ENCODE peak calls at places on chromosomes 1 and 21, in six cellular contexts. One of them, this sample, is unnamed.

GRCh38 chr1:226973898-226974543 is 33.9 kb downstream of the COQ8A start:
- DNase-seq in GM23248: peak; percentile 40
- DNase-seq in OCI-LY7: no peak
- DNase-seq in SK-N-SH: no peak
- DNase-seq in GM23338: no peak
- DNase-seq in HCT116: no peak
- DNase-seq in this sample: peak; percentile 24

GRCh38 chr1:244210884-244211558 is 159.9 kb downstream of the ZBTB18 start:
- DNase-seq in GM23248: peak; percentile 42
- DNase-seq in GM23338: peak; percentile 89
- DNase-seq in SK-N-SH: peak; percentile 66
- DNase-seq in OCI-LY7: no peak
- DNase-seq in HCT116: peak; percentile 36
- DNase-seq in this sample: peak; percentile 31

GRCh38 chr21:45902292-45902995 is 79.1 kb upstream of the COL6A1 start:
- DNase-seq in HCT116: no peak
- DNase-seq in SK-N-SH: no peak
- DNase-seq in GM23338: no peak
- DNase-seq in GM23248: no peak
- DNase-seq in OCI-LY7: no peak
- DNase-seq in this sample: no peak

GRCh38 chr1:85240174-85240601 is 19.3 kb downstream of the C1orf52 start:
- DNase-seq in SK-N-SH: no peak
- DNase-seq in GM23248: peak; percentile 57
- DNase-seq in HCT116: no peak
- DNase-seq in GM23338: peak; percentile 69
- DNase-seq in OCI-LY7: peak; percentile 9
- DNase-seq in this sample: peak; percentile 51

GRCh38 chr1:91730781-91731732 is 154.9 kb downstream of the TGFBR3 start:
- DNase-seq in SK-N-SH: no peak
- DNase-seq in OCI-LY7: no peak
- DNase-seq in HCT116: no peak
- DNase-seq in GM23248: peak; percentile 66
- DNase-seq in GM23338: peak; percentile 5
- DNase-seq in this sample: peak; percentile 36

GRCh38 chr1:45925728-45926287 is 122.4 kb downstream of the MAST2 start:
- DNase-seq in OCI-LY7: peak; percentile 69
- DNase-seq in GM23248: no peak
- DNase-seq in GM23338: no peak
- DNase-seq in SK-N-SH: no peak
- DNase-seq in HCT116: no peak
- DNase-seq in this sample: no peak

GRCh38 chr1:240946926-240947325 is 335.0 kb upstream of the GREM2 start:
- DNase-seq in HCT116: no peak
- DNase-seq in GM23338: peak; percentile 69
- DNase-seq in GM23248: peak; percentile 82
- DNase-seq in SK-N-SH: peak; percentile 42
- DNase-seq in OCI-LY7: peak; percentile 63
- DNase-seq in this sample: peak; percentile 89

GRCh38 chr1:6866825-6867224 is 81.6 kb downstream of the CAMTA1 start:
- DNase-seq in HCT116: no peak
- DNase-seq in GM23248: no peak
- DNase-seq in OCI-LY7: no peak
- DNase-seq in SK-N-SH: no peak
- DNase-seq in GM23338: peak; percentile 53
- DNase-seq in this sample: no peak

GRCh38 chr1:20405893-20406604 is 80.0 kb downstream of the CAMK2N1 start:
- DNase-seq in OCI-LY7: peak; percentile 95
- DNase-seq in SK-N-SH: no peak
- DNase-seq in HCT116: no peak
- DNase-seq in GM23338: peak; percentile 21
- DNase-seq in GM23248: peak; percentile 78
- DNase-seq in this sample: no peak

GRCh38 chr1:29708818-29709710 is 472.7 kb downstream of the PTPRU start:
- DNase-seq in HCT116: no peak
- DNase-seq in GM23338: peak; percentile 11
- DNase-seq in OCI-LY7: peak; percentile 30
- DNase-seq in SK-N-SH: peak; percentile 87
- DNase-seq in GM23248: peak; percentile 81
- DNase-seq in this sample: peak; percentile 93

GRCh38 chr1:78825561-78825960 is 175.9 kb downstream of the IFI44 start:
- DNase-seq in SK-N-SH: no peak
- DNase-seq in OCI-LY7: no peak
- DNase-seq in HCT116: no peak
- DNase-seq in GM23248: no peak
- DNase-seq in GM23338: no peak
- DNase-seq in this sample: no peak

GRCh38 chr1:209937996-209938959 is at the start of gene SYT14:
- DNase-seq in GM23248: peak; percentile 72
- DNase-seq in GM23338: peak; percentile 91
- DNase-seq in HCT116: no peak
- DNase-seq in OCI-LY7: no peak
- DNase-seq in SK-N-SH: peak; percentile 94
- DNase-seq in this sample: peak; percentile 63

GRCh38 chr1:8632092-8632491 is 185.3 kb downstream of the RERE start:
- DNase-seq in HCT116: no peak
- DNase-seq in OCI-LY7: no peak
- DNase-seq in SK-N-SH: no peak
- DNase-seq in GM23248: no peak
- DNase-seq in GM23338: no peak
- DNase-seq in this sample: no peak

GRCh38 chr1:30966690-30967369 is 58.3 kb upstream of the SDC3 start:
- DNase-seq in OCI-LY7: no peak
- DNase-seq in HCT116: no peak
- DNase-seq in SK-N-SH: peak; percentile 80
- DNase-seq in GM23338: no peak
- DNase-seq in GM23248: peak; percentile 73
- DNase-seq in this sample: peak; percentile 38

GRCh38 chr1:61950418-61950817 is 208.1 kb downstream of the PATJ start:
- DNase-seq in GM23248: no peak
- DNase-seq in GM23338: peak; percentile 78
- DNase-seq in OCI-LY7: no peak
- DNase-seq in HCT116: no peak
- DNase-seq in SK-N-SH: no peak
- DNase-seq in this sample: peak; percentile 63

GRCh38 chr1:203075249-203076030 is 10.4 kb downstream of the MYOG start:
- DNase-seq in GM23338: peak; percentile 58
- DNase-seq in GM23248: no peak
- DNase-seq in OCI-LY7: no peak
- DNase-seq in SK-N-SH: no peak
- DNase-seq in HCT116: no peak
- DNase-seq in this sample: no peak

GRCh38 chr1:58739851-58740466 is 40.1 kb upstream of the MYSM1 start:
- DNase-seq in GM23338: peak; percentile 91
- DNase-seq in SK-N-SH: peak; percentile 60
- DNase-seq in GM23248: peak; percentile 86
- DNase-seq in HCT116: peak; percentile 39
- DNase-seq in OCI-LY7: peak; percentile 78
- DNase-seq in this sample: peak; percentile 89
- TF ChIP-seq EZH2phosphoT487 in GM23338: no peak
- TF ChIP-seq EZH2phosphoT487 in SK-N-SH: no peak
- TF ChIP-seq EZH2phosphoT487 in GM23248: no peak
- TF ChIP-seq EZH2phosphoT487 in HCT116: no peak
- TF ChIP-seq EZH2phosphoT487 in OCI-LY7: no peak
- TF ChIP-seq EZH2phosphoT487 in this sample: no peak

GRCh38 chr21:44441581-44442265 is 13.6 kb upstream of the LRRC3 start:
- DNase-seq in GM23248: no peak
- DNase-seq in HCT116: no peak
- DNase-seq in SK-N-SH: no peak
- DNase-seq in OCI-LY7: no peak
- DNase-seq in GM23338: no peak
- DNase-seq in this sample: no peak

GRCh38 chr21:44438531-44439210 is 16.6 kb upstream of the LRRC3 start:
- DNase-seq in SK-N-SH: peak; percentile 85
- DNase-seq in OCI-LY7: no peak
- DNase-seq in HCT116: no peak
- DNase-seq in GM23248: no peak
- DNase-seq in GM23338: no peak
- DNase-seq in this sample: no peak

GRCh38 chr21:44441041-44441400 is 14.3 kb upstream of the LRRC3 start:
- DNase-seq in OCI-LY7: no peak
- DNase-seq in GM23338: no peak
- DNase-seq in GM23248: no peak
- DNase-seq in SK-N-SH: no peak
- DNase-seq in HCT116: no peak
- DNase-seq in this sample: no peak

GRCh38 chr21:44439211-44439600 is 16.1 kb upstream of the LRRC3 start:
- DNase-seq in OCI-LY7: no peak
- DNase-seq in SK-N-SH: no peak
- DNase-seq in HCT116: no peak
- DNase-seq in GM23248: no peak
- DNase-seq in GM23338: no peak
- DNase-seq in this sample: no peak

DNA sequence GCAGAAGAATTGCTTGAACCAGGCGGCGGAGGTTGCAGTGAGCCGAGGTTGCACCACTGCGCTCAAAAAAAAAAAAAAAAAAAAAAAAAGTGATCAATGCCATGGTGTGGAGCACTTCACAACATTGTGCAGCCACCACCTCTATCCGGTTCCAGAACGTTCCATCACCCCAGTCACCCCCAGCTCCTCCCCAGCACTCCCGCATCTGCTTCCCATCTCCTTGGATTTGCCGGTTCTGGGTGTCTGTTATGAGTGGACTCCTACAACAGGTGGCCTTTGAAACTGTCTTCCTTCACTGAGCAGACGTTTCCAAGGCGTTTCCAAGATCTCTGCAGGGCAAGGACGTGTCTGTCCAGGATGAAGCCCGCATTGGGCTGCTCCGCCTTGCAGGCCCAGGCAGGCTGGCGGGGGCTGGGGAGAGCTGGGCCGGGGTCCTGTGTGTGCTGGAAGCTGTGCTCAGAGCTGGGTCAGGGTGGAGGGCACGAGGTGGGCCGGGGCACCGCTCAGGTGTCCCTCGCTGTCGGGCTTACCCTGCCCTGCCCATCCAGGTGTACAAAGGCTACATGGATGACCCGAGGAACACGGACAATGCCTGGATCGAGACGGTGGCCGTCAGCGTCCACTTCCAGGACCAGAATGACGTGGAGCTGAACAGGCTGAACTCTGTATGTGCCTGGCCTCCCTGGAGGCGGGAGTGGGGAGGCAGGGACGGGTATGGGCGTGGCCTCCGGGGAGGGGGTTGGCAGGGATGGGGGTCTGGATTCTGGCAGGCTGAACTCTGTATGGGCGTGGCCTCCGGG is 14.9 kb upstream of the LRRC3 start:
- DNase-seq in OCI-LY7: no peak
- DNase-seq in HCT116: no peak
- DNase-seq in GM23338: no peak
- DNase-seq in GM23248: no peak
- DNase-seq in SK-N-SH: no peak
- DNase-seq in this sample: no peak
- TF ChIP-seq EZH2phosphoT487 in OCI-LY7: no peak
- TF ChIP-seq EZH2phosphoT487 in HCT116: no peak
- TF ChIP-seq EZH2phosphoT487 in GM23338: no peak
- TF ChIP-seq EZH2phosphoT487 in GM23248: no peak
- TF ChIP-seq EZH2phosphoT487 in SK-N-SH: no peak
- TF ChIP-seq EZH2phosphoT487 in this sample: no peak

GRCh38 chr1:2030076-2030870 is 11.1 kb downstream of the GABRD start:
- DNase-seq in OCI-LY7: no peak
- DNase-seq in HCT116: no peak
- DNase-seq in GM23338: no peak
- DNase-seq in GM23248: no peak
- DNase-seq in SK-N-SH: no peak
- DNase-seq in this sample: no peak

GRCh38 chr1:2028870-2029560 is 9.9 kb downstream of the GABRD start:
- DNase-seq in GM23248: no peak
- DNase-seq in OCI-LY7: no peak
- DNase-seq in GM23338: no peak
- DNase-seq in HCT116: no peak
- DNase-seq in SK-N-SH: no peak
- DNase-seq in this sample: no peak

GRCh38 chr1:2031546-2032540 is 12.7 kb downstream of the GABRD start:
- DNase-seq in HCT116: no peak
- DNase-seq in SK-N-SH: peak; percentile 89
- DNase-seq in OCI-LY7: no peak
- DNase-seq in GM23248: no peak
- DNase-seq in GM23338: no peak
- DNase-seq in this sample: no peak

GRCh38 chr1:2027961-2028583 is 8.9 kb downstream of the GABRD start:
- DNase-seq in OCI-LY7: peak; percentile 47
- DNase-seq in GM23338: no peak
- DNase-seq in GM23248: no peak
- DNase-seq in SK-N-SH: no peak
- DNase-seq in HCT116: no peak
- DNase-seq in this sample: no peak

DNA sequence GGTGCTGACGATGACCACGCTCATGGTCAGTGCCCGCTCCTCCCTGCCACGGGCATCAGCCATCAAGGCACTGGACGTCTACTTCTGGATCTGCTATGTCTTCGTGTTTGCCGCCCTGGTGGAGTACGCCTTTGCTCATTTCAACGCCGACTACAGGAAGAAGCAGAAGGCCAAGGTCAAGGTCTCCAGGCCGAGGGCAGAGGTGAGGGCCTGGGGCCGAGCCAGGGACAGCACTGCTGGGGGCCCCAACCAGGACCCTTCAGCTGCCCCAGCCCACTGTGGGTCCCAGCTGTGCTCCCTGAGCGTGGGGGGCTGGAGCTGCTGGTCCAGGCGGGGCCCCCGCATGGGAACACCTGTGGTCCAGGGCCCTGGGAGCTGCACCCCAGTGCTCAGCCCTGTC is 10.4 kb downstream of the GABRD start:
- DNase-seq in HCT116: no peak
- DNase-seq in GM23338: no peak
- DNase-seq in GM23248: no peak
- DNase-seq in OCI-LY7: no peak
- DNase-seq in SK-N-SH: no peak
- DNase-seq in this sample: no peak
- TF ChIP-seq EZH2phosphoT487 in HCT116: no peak
- TF ChIP-seq EZH2phosphoT487 in GM23338: no peak
- TF ChIP-seq EZH2phosphoT487 in GM23248: no peak
- TF ChIP-seq EZH2phosphoT487 in OCI-LY7: no peak
- TF ChIP-seq EZH2phosphoT487 in SK-N-SH: no peak
- TF ChIP-seq EZH2phosphoT487 in this sample: no peak

GRCh38 chr1:162094271-162094670 is 24.8 kb downstream of the NOS1AP start:
- DNase-seq in GM23248: no peak
- DNase-seq in GM23338: no peak
- DNase-seq in OCI-LY7: no peak
- DNase-seq in SK-N-SH: no peak
- DNase-seq in HCT116: no peak
- DNase-seq in this sample: peak; percentile 52
- TF ChIP-seq EZH2phosphoT487 in GM23248: no peak
- TF ChIP-seq EZH2phosphoT487 in GM23338: no peak
- TF ChIP-seq EZH2phosphoT487 in OCI-LY7: no peak
- TF ChIP-seq EZH2phosphoT487 in SK-N-SH: no peak
- TF ChIP-seq EZH2phosphoT487 in HCT116: no peak
- TF ChIP-seq EZH2phosphoT487 in this sample: no peak

DNA sequence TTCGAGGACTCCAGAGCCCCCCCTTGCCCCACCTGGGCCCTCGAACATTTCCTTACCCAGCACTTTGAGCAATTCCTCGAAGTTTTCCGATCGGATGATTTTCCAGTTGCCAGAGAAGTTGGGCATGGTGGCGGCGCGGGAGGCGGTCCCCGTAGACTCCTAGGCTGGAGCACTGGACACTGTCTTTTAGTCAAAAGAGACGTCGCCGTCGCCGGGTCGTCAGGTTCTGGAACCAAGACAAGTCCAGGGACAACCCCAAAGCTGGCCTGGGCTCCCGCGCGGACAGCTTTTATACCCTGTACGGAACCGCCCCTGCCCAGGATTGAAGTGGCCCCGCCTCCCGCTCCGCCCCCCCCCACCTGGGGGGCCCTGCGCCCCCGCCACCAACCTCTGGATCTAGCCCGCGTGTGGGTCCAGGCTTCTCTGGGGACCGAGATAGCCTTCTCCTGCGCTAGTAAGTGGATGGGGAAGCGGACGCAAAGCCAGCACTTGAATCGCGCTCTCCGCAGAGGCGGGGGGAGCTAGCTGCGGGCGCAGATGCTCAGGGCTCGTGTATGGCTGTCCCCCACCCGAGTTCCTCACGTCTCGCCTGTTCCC is at the start of gene CRABP2:
- DNase-seq in SK-N-SH: peak; percentile 73
- DNase-seq in GM23248: peak; percentile 62
- DNase-seq in GM23338: peak; percentile 72
- DNase-seq in HCT116: no peak
- DNase-seq in OCI-LY7: no peak
- DNase-seq in this sample: peak; percentile 53
- TF ChIP-seq EZH2phosphoT487 in SK-N-SH: no peak
- TF ChIP-seq EZH2phosphoT487 in GM23248: no peak
- TF ChIP-seq EZH2phosphoT487 in GM23338: no peak
- TF ChIP-seq EZH2phosphoT487 in HCT116: no peak
- TF ChIP-seq EZH2phosphoT487 in OCI-LY7: no peak
- TF ChIP-seq EZH2phosphoT487 in this sample: no peak